ENCODE peak calls at places on chromosomes 6 and 20, in ten cellular contexts. One of them, this sample, is unnamed.
A peak's percentile ranks its signal among the peaks of the same experiment; 100 is the strongest.

GRCh38 chr6:135498178-135498841 is 770 bp upstream of the AHI1 start:
- DNase-seq in body of pancreas: peak; percentile 80
- DNase-seq in suprapubic skin: peak; percentile 86
- DNase-seq in lower leg skin: peak; percentile 93
- DNase-seq in IMR-90: peak; percentile 94
- DNase-seq in A549: peak; percentile 83
- DNase-seq in NB4: peak; percentile 69
- DNase-seq in HCT116: peak; percentile 69
- DNase-seq in ovary: peak; percentile 55
- DNase-seq in tibial nerve: peak; percentile 21
- DNase-seq in this sample: peak; percentile 77

GRCh38 chr20:50776122-50776795 is 18.6 kb upstream of the BCAS4 start:
- DNase-seq in NB4: no peak
- DNase-seq in A549: no peak
- DNase-seq in HCT116: no peak
- DNase-seq in tibial nerve: no peak
- DNase-seq in lower leg skin: peak; percentile 31
- DNase-seq in body of pancreas: no peak
- DNase-seq in ovary: no peak
- DNase-seq in suprapubic skin: peak; percentile 31
- DNase-seq in IMR-90: no peak
- DNase-seq in this sample: no peak

GRCh38 chr6:20712011-20712410 is 177.8 kb downstream of the CDKAL1 start:
- DNase-seq in body of pancreas: no peak
- DNase-seq in A549: no peak
- DNase-seq in ovary: no peak
- DNase-seq in lower leg skin: no peak
- DNase-seq in NB4: no peak
- DNase-seq in suprapubic skin: no peak
- DNase-seq in HCT116: no peak
- DNase-seq in IMR-90: no peak
- DNase-seq in tibial nerve: no peak
- DNase-seq in this sample: no peak

GRCh38 chr6:148203970-148204369 is 138.7 kb upstream of the SASH1 start:
- DNase-seq in NB4: peak; percentile 95
- DNase-seq in tibial nerve: no peak
- DNase-seq in IMR-90: peak; percentile 90
- DNase-seq in HCT116: no peak
- DNase-seq in ovary: no peak
- DNase-seq in suprapubic skin: no peak
- DNase-seq in A549: no peak
- DNase-seq in lower leg skin: no peak
- DNase-seq in body of pancreas: no peak
- DNase-seq in this sample: no peak

GRCh38 chr6:83853178-83853967 is at the start of gene RIPPLY2:
- DNase-seq in suprapubic skin: peak; percentile 77
- DNase-seq in NB4: no peak
- DNase-seq in IMR-90: peak; percentile 20
- DNase-seq in lower leg skin: peak; percentile 82
- DNase-seq in ovary: no peak
- DNase-seq in HCT116: no peak
- DNase-seq in body of pancreas: peak; percentile 41
- DNase-seq in A549: peak; percentile 33
- DNase-seq in tibial nerve: no peak
- DNase-seq in this sample: peak; percentile 14

GRCh38 chr6:31272431-31272830 is 539 bp upstream of the HLA-C start:
- DNase-seq in lower leg skin: no peak
- DNase-seq in tibial nerve: no peak
- DNase-seq in A549: no peak
- DNase-seq in body of pancreas: peak; percentile 15
- DNase-seq in ovary: no peak
- DNase-seq in suprapubic skin: no peak
- DNase-seq in NB4: peak; percentile 14
- DNase-seq in HCT116: no peak
- DNase-seq in IMR-90: no peak
- DNase-seq in this sample: no peak

GRCh38 chr6:168247456-168248147 is 72.0 kb downstream of the DACT2 start:
- DNase-seq in A549: peak; percentile 36
- DNase-seq in NB4: no peak
- DNase-seq in lower leg skin: no peak
- DNase-seq in suprapubic skin: no peak
- DNase-seq in body of pancreas: peak; percentile 81
- DNase-seq in ovary: no peak
- DNase-seq in HCT116: no peak
- DNase-seq in IMR-90: no peak
- DNase-seq in tibial nerve: peak; percentile 30
- DNase-seq in this sample: no peak

GRCh38 chr6:136525586-136526195 is 24.5 kb downstream of the MAP7 start:
- DNase-seq in NB4: no peak
- DNase-seq in lower leg skin: no peak
- DNase-seq in ovary: no peak
- DNase-seq in suprapubic skin: no peak
- DNase-seq in A549: peak; percentile 64
- DNase-seq in HCT116: no peak
- DNase-seq in body of pancreas: no peak
- DNase-seq in IMR-90: no peak
- DNase-seq in tibial nerve: no peak
- DNase-seq in this sample: peak; percentile 9

GRCh38 chr6:52942221-52942620 is 32.7 kb upstream of the GSTA3 start:
- DNase-seq in ovary: no peak
- DNase-seq in NB4: no peak
- DNase-seq in body of pancreas: no peak
- DNase-seq in HCT116: no peak
- DNase-seq in A549: no peak
- DNase-seq in IMR-90: no peak
- DNase-seq in tibial nerve: no peak
- DNase-seq in suprapubic skin: no peak
- DNase-seq in lower leg skin: no peak
- DNase-seq in this sample: no peak

GRCh38 chr20:36130316-36130865 is 24.1 kb upstream of the EPB41L1 start:
- DNase-seq in NB4: peak; percentile 27
- DNase-seq in tibial nerve: no peak
- DNase-seq in A549: no peak
- DNase-seq in body of pancreas: no peak
- DNase-seq in lower leg skin: no peak
- DNase-seq in ovary: no peak
- DNase-seq in suprapubic skin: no peak
- DNase-seq in HCT116: no peak
- DNase-seq in IMR-90: no peak
- DNase-seq in this sample: no peak

GRCh38 chr6:132912273-132912672 is 97.9 kb downstream of the RPS12 start:
- DNase-seq in NB4: no peak
- DNase-seq in HCT116: no peak
- DNase-seq in tibial nerve: no peak
- DNase-seq in IMR-90: no peak
- DNase-seq in A549: no peak
- DNase-seq in body of pancreas: no peak
- DNase-seq in lower leg skin: no peak
- DNase-seq in ovary: no peak
- DNase-seq in suprapubic skin: no peak
- DNase-seq in this sample: no peak

GRCh38 chr6:134454794-134455193 is 136.9 kb upstream of the SGK1 start:
- DNase-seq in suprapubic skin: no peak
- DNase-seq in IMR-90: peak; percentile 49
- DNase-seq in body of pancreas: no peak
- DNase-seq in A549: no peak
- DNase-seq in tibial nerve: no peak
- DNase-seq in NB4: no peak
- DNase-seq in lower leg skin: no peak
- DNase-seq in ovary: no peak
- DNase-seq in HCT116: no peak
- DNase-seq in this sample: no peak

GRCh38 chr20:46507760-46508407 is 5.5 kb downstream of the ZNF334 start:
- DNase-seq in lower leg skin: no peak
- DNase-seq in NB4: no peak
- DNase-seq in body of pancreas: no peak
- DNase-seq in HCT116: no peak
- DNase-seq in IMR-90: no peak
- DNase-seq in A549: no peak
- DNase-seq in suprapubic skin: no peak
- DNase-seq in ovary: no peak
- DNase-seq in tibial nerve: no peak
- DNase-seq in this sample: no peak

DNA sequence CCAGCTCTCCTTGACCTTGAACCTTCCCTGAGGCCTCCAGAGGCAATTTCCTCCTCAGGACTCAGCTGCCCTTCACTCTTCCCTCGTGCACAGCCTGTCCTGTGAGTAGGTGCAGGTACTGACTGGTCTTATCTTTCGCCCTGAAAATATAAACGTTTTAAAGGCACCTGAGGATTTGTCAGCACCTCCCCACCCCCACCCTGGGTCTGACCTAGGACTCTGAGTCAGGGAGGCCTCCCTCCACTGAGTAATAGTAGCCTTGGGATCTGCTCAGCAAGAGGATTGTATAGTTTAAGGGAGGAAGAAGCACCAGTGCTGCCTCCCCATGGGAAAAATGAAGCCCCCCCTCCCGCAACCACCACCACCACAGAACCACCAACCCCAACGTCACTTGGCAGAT is 54.6 kb downstream of the PPARD start:
- DNase-seq in ovary: no peak
- DNase-seq in A549: no peak
- DNase-seq in lower leg skin: no peak
- DNase-seq in tibial nerve: no peak
- DNase-seq in HCT116: no peak
- DNase-seq in NB4: peak; percentile 81
- DNase-seq in IMR-90: peak; percentile 60
- DNase-seq in suprapubic skin: no peak
- DNase-seq in body of pancreas: peak; percentile 44
- DNase-seq in this sample: no peak
- TF ChIP-seq POLR2A in ovary: no peak
- TF ChIP-seq POLR2A in A549: no peak
- TF ChIP-seq POLR2A in lower leg skin: no peak
- TF ChIP-seq POLR2A in tibial nerve: no peak
- TF ChIP-seq POLR2A in HCT116: no peak
- TF ChIP-seq POLR2A in NB4: no peak
- TF ChIP-seq POLR2A in IMR-90: no peak
- TF ChIP-seq POLR2A in suprapubic skin: no peak
- TF ChIP-seq POLR2A in body of pancreas: no peak
- TF ChIP-seq POLR2A in this sample: no peak

GRCh38 chr20:40686434-40686882 is 2.6 kb downstream of the MAFB start:
- DNase-seq in IMR-90: no peak
- DNase-seq in NB4: no peak
- DNase-seq in suprapubic skin: no peak
- DNase-seq in lower leg skin: no peak
- DNase-seq in A549: no peak
- DNase-seq in HCT116: no peak
- DNase-seq in tibial nerve: no peak
- DNase-seq in body of pancreas: peak; percentile 32
- DNase-seq in ovary: no peak
- DNase-seq in this sample: no peak
- TF ChIP-seq POLR2A in IMR-90: no peak
- TF ChIP-seq POLR2A in NB4: no peak
- TF ChIP-seq POLR2A in suprapubic skin: no peak
- TF ChIP-seq POLR2A in lower leg skin: no peak
- TF ChIP-seq POLR2A in A549: no peak
- TF ChIP-seq POLR2A in HCT116: no peak
- TF ChIP-seq POLR2A in tibial nerve: no peak
- TF ChIP-seq POLR2A in body of pancreas: no peak
- TF ChIP-seq POLR2A in ovary: no peak
- TF ChIP-seq POLR2A in this sample: no peak

GRCh38 chr6:34223964-34224940 is 12.4 kb upstream of the HMGA1 start:
- DNase-seq in ovary: peak; percentile 94
- DNase-seq in lower leg skin: peak; percentile 99
- DNase-seq in A549: peak; percentile 87
- DNase-seq in HCT116: no peak
- DNase-seq in IMR-90: peak; percentile 96
- DNase-seq in body of pancreas: peak; percentile 96
- DNase-seq in NB4: peak; percentile 96
- DNase-seq in tibial nerve: peak; percentile 87
- DNase-seq in suprapubic skin: peak; percentile 94
- DNase-seq in this sample: peak; percentile 98
- TF ChIP-seq POLR2A in ovary: peak; percentile 67
- TF ChIP-seq POLR2A in lower leg skin: no peak
- TF ChIP-seq POLR2A in A549: peak; percentile 49
- TF ChIP-seq POLR2A in HCT116: peak; percentile 27
- TF ChIP-seq POLR2A in IMR-90: peak; percentile 56
- TF ChIP-seq POLR2A in body of pancreas: peak; percentile 68
- TF ChIP-seq POLR2A in NB4: peak; percentile 73
- TF ChIP-seq POLR2A in tibial nerve: peak; percentile 78
- TF ChIP-seq POLR2A in suprapubic skin: peak; percentile 59
- TF ChIP-seq POLR2A in this sample: peak; percentile 66

GRCh38 chr6:11092654-11093053 is 980 bp upstream of the SMIM13 start:
- DNase-seq in NB4: no peak
- DNase-seq in tibial nerve: no peak
- DNase-seq in IMR-90: no peak
- DNase-seq in HCT116: no peak
- DNase-seq in ovary: no peak
- DNase-seq in body of pancreas: no peak
- DNase-seq in suprapubic skin: no peak
- DNase-seq in lower leg skin: no peak
- DNase-seq in A549: no peak
- DNase-seq in this sample: no peak
- TF ChIP-seq POLR2A in NB4: no peak
- TF ChIP-seq POLR2A in tibial nerve: no peak
- TF ChIP-seq POLR2A in IMR-90: no peak
- TF ChIP-seq POLR2A in HCT116: no peak
- TF ChIP-seq POLR2A in ovary: no peak
- TF ChIP-seq POLR2A in body of pancreas: no peak
- TF ChIP-seq POLR2A in suprapubic skin: no peak
- TF ChIP-seq POLR2A in lower leg skin: no peak
- TF ChIP-seq POLR2A in A549: no peak
- TF ChIP-seq POLR2A in this sample: no peak

DNA sequence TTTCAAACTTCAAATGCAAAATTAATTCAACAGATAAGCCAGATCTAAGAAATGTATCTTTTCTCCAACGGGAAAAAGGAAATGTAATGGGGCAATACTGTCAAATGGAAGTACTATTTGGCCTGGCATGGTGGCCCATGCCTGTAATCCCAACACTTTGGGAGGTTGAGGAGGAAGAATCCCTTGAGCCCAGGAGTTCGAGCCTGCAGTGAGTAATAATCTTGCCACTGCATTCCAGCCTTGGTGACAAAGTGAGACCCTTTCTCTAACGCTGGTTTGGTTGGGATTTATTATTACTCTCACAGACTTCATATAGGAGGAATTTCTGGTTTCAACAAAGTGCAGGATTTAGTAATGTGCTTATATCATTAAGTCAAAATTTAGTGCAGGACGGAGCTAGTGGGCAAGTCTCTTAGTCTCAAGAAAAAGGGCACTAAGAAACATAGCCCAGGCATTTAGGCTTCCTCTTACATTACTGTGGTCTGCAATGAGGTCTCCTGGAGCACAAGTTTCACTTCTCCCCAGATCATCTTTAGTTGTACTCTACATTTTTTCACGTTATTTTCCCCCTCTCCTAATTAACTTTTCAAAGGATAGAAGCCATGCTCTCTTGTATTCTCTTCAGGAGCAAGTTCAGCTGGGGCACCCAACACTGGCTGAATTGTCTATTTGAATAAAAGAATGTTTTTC is 23.1 kb downstream of the TRIM27 start:
- DNase-seq in ovary: no peak
- DNase-seq in HCT116: no peak
- DNase-seq in suprapubic skin: no peak
- DNase-seq in lower leg skin: no peak
- DNase-seq in tibial nerve: no peak
- DNase-seq in body of pancreas: no peak
- DNase-seq in A549: no peak
- DNase-seq in IMR-90: no peak
- DNase-seq in NB4: no peak
- DNase-seq in this sample: no peak
- TF ChIP-seq POLR2A in ovary: no peak
- TF ChIP-seq POLR2A in HCT116: no peak
- TF ChIP-seq POLR2A in suprapubic skin: no peak
- TF ChIP-seq POLR2A in lower leg skin: no peak
- TF ChIP-seq POLR2A in tibial nerve: no peak
- TF ChIP-seq POLR2A in body of pancreas: no peak
- TF ChIP-seq POLR2A in A549: no peak
- TF ChIP-seq POLR2A in IMR-90: no peak
- TF ChIP-seq POLR2A in NB4: no peak
- TF ChIP-seq POLR2A in this sample: no peak

GRCh38 chr6:149863846-149864577 is at the start of gene LRP11:
- DNase-seq in HCT116: no peak
- DNase-seq in suprapubic skin: peak; percentile 93
- DNase-seq in tibial nerve: peak; percentile 71
- DNase-seq in ovary: peak; percentile 88
- DNase-seq in lower leg skin: peak; percentile 98
- DNase-seq in A549: peak; percentile 87
- DNase-seq in IMR-90: peak; percentile 74
- DNase-seq in body of pancreas: peak; percentile 93
- DNase-seq in NB4: peak; percentile 76
- DNase-seq in this sample: peak; percentile 87
- TF ChIP-seq POLR2A in HCT116: peak; percentile 54
- TF ChIP-seq POLR2A in suprapubic skin: peak; percentile 8
- TF ChIP-seq POLR2A in tibial nerve: peak; percentile 44
- TF ChIP-seq POLR2A in ovary: peak; percentile 68
- TF ChIP-seq POLR2A in lower leg skin: no peak
- TF ChIP-seq POLR2A in A549: peak; percentile 61
- TF ChIP-seq POLR2A in IMR-90: peak; percentile 59
- TF ChIP-seq POLR2A in body of pancreas: peak; percentile 89
- TF ChIP-seq POLR2A in NB4: no peak
- TF ChIP-seq POLR2A in this sample: peak; percentile 54